ENCODE peak calls at places on chromosomes 3 and 15, in seven cellular contexts. One of them, this sample, is unnamed.

GRCh38 chr3:162641869-162642350 is 1145.3 kb downstream of the OTOL1 start:
- DNase-seq in testis: no peak
- DNase-seq in A673: no peak
- DNase-seq in body of pancreas: no peak
- DNase-seq in fibroblast of lung: peak; percentile 6
- DNase-seq in endodermal cell: no peak
- DNase-seq in heart left ventricle: no peak
- DNase-seq in this sample: no peak

GRCh38 chr3:9942934-9943690 is 9.1 kb downstream of the PRRT3 start:
- DNase-seq in A673: no peak
- DNase-seq in endodermal cell: no peak
- DNase-seq in fibroblast of lung: no peak
- DNase-seq in heart left ventricle: no peak
- DNase-seq in body of pancreas: no peak
- DNase-seq in testis: no peak
- DNase-seq in this sample: no peak

GRCh38 chr15:62035256-62035908 is 24.9 kb downstream of the VPS13C start:
- DNase-seq in fibroblast of lung: peak; percentile 55
- DNase-seq in body of pancreas: no peak
- DNase-seq in testis: no peak
- DNase-seq in heart left ventricle: no peak
- DNase-seq in A673: peak; percentile 47
- DNase-seq in endodermal cell: no peak
- DNase-seq in this sample: peak; percentile 42

GRCh38 chr15:94951538-94951937 is 720.2 kb downstream of the MCTP2 start:
- DNase-seq in testis: no peak
- DNase-seq in A673: peak; percentile 7
- DNase-seq in body of pancreas: no peak
- DNase-seq in endodermal cell: no peak
- DNase-seq in fibroblast of lung: peak; percentile 77
- DNase-seq in heart left ventricle: no peak
- DNase-seq in this sample: no peak

GRCh38 chr3:156761713-156762575 is 64.2 kb upstream of the LEKR1 start:
- DNase-seq in testis: no peak
- DNase-seq in A673: peak; percentile 14
- DNase-seq in endodermal cell: no peak
- DNase-seq in fibroblast of lung: peak; percentile 92
- DNase-seq in body of pancreas: no peak
- DNase-seq in heart left ventricle: no peak
- DNase-seq in this sample: no peak

GRCh38 chr3:189170559-189170958 is 1.2 kb upstream of the TPRG1 start:
- DNase-seq in heart left ventricle: no peak
- DNase-seq in endodermal cell: no peak
- DNase-seq in testis: no peak
- DNase-seq in A673: no peak
- DNase-seq in fibroblast of lung: no peak
- DNase-seq in body of pancreas: peak; percentile 21
- DNase-seq in this sample: no peak

GRCh38 chr3:53593611-53594010 is 99.2 kb downstream of the CACNA1D start:
- DNase-seq in fibroblast of lung: no peak
- DNase-seq in testis: peak; percentile 63
- DNase-seq in heart left ventricle: no peak
- DNase-seq in A673: no peak
- DNase-seq in endodermal cell: no peak
- DNase-seq in body of pancreas: no peak
- DNase-seq in this sample: no peak

GRCh38 chr3:143784446-143784845 is 63.8 kb downstream of the SLC9A9 start:
- DNase-seq in testis: no peak
- DNase-seq in A673: no peak
- DNase-seq in fibroblast of lung: no peak
- DNase-seq in endodermal cell: no peak
- DNase-seq in body of pancreas: no peak
- DNase-seq in heart left ventricle: no peak
- DNase-seq in this sample: no peak

GRCh38 chr3:165078293-165078692 is at the start of gene SI:
- DNase-seq in testis: no peak
- DNase-seq in endodermal cell: no peak
- DNase-seq in fibroblast of lung: no peak
- DNase-seq in heart left ventricle: no peak
- DNase-seq in body of pancreas: no peak
- DNase-seq in A673: no peak
- DNase-seq in this sample: no peak

GRCh38 chr3:25041871-25042584 is 386.0 kb upstream of the RARB start:
- DNase-seq in fibroblast of lung: no peak
- DNase-seq in testis: no peak
- DNase-seq in heart left ventricle: no peak
- DNase-seq in body of pancreas: no peak
- DNase-seq in A673: no peak
- DNase-seq in endodermal cell: no peak
- DNase-seq in this sample: no peak

GRCh38 chr3:97930018-97930417 is 42.2 kb downstream of the RIOX2 start:
- DNase-seq in testis: no peak
- DNase-seq in endodermal cell: no peak
- DNase-seq in heart left ventricle: peak; percentile 30
- DNase-seq in fibroblast of lung: no peak
- DNase-seq in body of pancreas: no peak
- DNase-seq in A673: no peak
- DNase-seq in this sample: no peak

GRCh38 chr15:91783001-91783400 is 70.5 kb upstream of the SLCO3A1 start:
- DNase-seq in testis: no peak
- DNase-seq in fibroblast of lung: no peak
- DNase-seq in body of pancreas: no peak
- DNase-seq in endodermal cell: no peak
- DNase-seq in A673: no peak
- DNase-seq in heart left ventricle: no peak
- DNase-seq in this sample: no peak

GRCh38 chr3:184874709-184875644 is 63.0 kb downstream of the VPS8 start:
- DNase-seq in testis: no peak
- DNase-seq in fibroblast of lung: peak; percentile 43
- DNase-seq in endodermal cell: peak; percentile 63
- DNase-seq in body of pancreas: no peak
- DNase-seq in A673: peak; percentile 47
- DNase-seq in heart left ventricle: no peak
- DNase-seq in this sample: peak; percentile 4

GRCh38 chr3:122255757-122256439 is 69.2 kb upstream of the CSTA start:
- DNase-seq in fibroblast of lung: peak; percentile 3
- DNase-seq in body of pancreas: no peak
- DNase-seq in testis: no peak
- DNase-seq in heart left ventricle: no peak
- DNase-seq in endodermal cell: no peak
- DNase-seq in A673: no peak
- DNase-seq in this sample: no peak

GRCh38 chr15:92901053-92901761 is 1.1 kb downstream of the CHD2 start:
- DNase-seq in testis: no peak
- DNase-seq in body of pancreas: no peak
- DNase-seq in heart left ventricle: no peak
- DNase-seq in fibroblast of lung: peak; percentile 49
- DNase-seq in A673: no peak
- DNase-seq in endodermal cell: no peak
- DNase-seq in this sample: no peak

GRCh38 chr15:68310178-68310810 is 32.7 kb downstream of the FEM1B start:
- DNase-seq in body of pancreas: peak; percentile 77
- DNase-seq in endodermal cell: peak; percentile 30
- DNase-seq in heart left ventricle: peak; percentile 61
- DNase-seq in testis: peak; percentile 69
- DNase-seq in A673: no peak
- DNase-seq in fibroblast of lung: no peak
- DNase-seq in this sample: no peak

GRCh38 chr3:55828712-55829111 is 341.6 kb upstream of the WNT5A start:
- DNase-seq in heart left ventricle: no peak
- DNase-seq in A673: no peak
- DNase-seq in fibroblast of lung: peak; percentile 43
- DNase-seq in endodermal cell: no peak
- DNase-seq in body of pancreas: no peak
- DNase-seq in testis: no peak
- DNase-seq in this sample: no peak

GRCh38 chr3:110576962-110577361 is 494.7 kb upstream of the NECTIN3 start:
- DNase-seq in heart left ventricle: no peak
- DNase-seq in testis: no peak
- DNase-seq in body of pancreas: no peak
- DNase-seq in fibroblast of lung: peak; percentile 82
- DNase-seq in A673: peak; percentile 81
- DNase-seq in endodermal cell: peak; percentile 79
- DNase-seq in this sample: peak; percentile 90

GRCh38 chr3:153221748-153222162 is 59.7 kb downstream of the RAP2B start:
- DNase-seq in testis: peak; percentile 53
- DNase-seq in body of pancreas: peak; percentile 19
- DNase-seq in endodermal cell: peak; percentile 59
- DNase-seq in fibroblast of lung: peak; percentile 80
- DNase-seq in heart left ventricle: peak; percentile 77
- DNase-seq in A673: peak; percentile 96
- DNase-seq in this sample: peak; percentile 93

GRCh38 chr3:40452876-40453730 is 4.0 kb upstream of the RPL14 start:
- DNase-seq in testis: peak; percentile 100
- DNase-seq in endodermal cell: peak; percentile 99
- DNase-seq in heart left ventricle: peak; percentile 99
- DNase-seq in body of pancreas: peak; percentile 99
- DNase-seq in A673: peak; percentile 96
- DNase-seq in fibroblast of lung: peak; percentile 98
- DNase-seq in this sample: peak; percentile 98
- TF ChIP-seq CTCF in testis: peak; percentile 2
- TF ChIP-seq CTCF in endodermal cell: no peak
- TF ChIP-seq CTCF in heart left ventricle: no peak
- TF ChIP-seq CTCF in body of pancreas: no peak
- TF ChIP-seq CTCF in A673: no peak
- TF ChIP-seq CTCF in fibroblast of lung: no peak
- TF ChIP-seq CTCF in this sample: no peak

GRCh38 chr3:196966526-196967401 is 1.9 kb downstream of the PIGZ start:
- DNase-seq in heart left ventricle: no peak
- DNase-seq in endodermal cell: peak; percentile 74
- DNase-seq in body of pancreas: no peak
- DNase-seq in testis: no peak
- DNase-seq in A673: no peak
- DNase-seq in fibroblast of lung: peak; percentile 29
- DNase-seq in this sample: no peak
- H3K4me3 ChIP-seq in heart left ventricle: no peak overlapping the region
- H3K4me3 ChIP-seq in endodermal cell: no peak overlapping the region
- H3K4me3 ChIP-seq in body of pancreas: no peak overlapping the region
- H3K4me3 ChIP-seq in testis: no peak overlapping the region
- H3K4me3 ChIP-seq in A673: no peak overlapping the region
- H3K4me3 ChIP-seq in fibroblast of lung: no peak overlapping the region
- H3K4me3 ChIP-seq in this sample: no peak overlapping the region

GRCh38 chr3:70753572-70753971 is 441.1 kb upstream of the MDFIC2 start:
- DNase-seq in heart left ventricle: no peak
- DNase-seq in fibroblast of lung: no peak
- DNase-seq in testis: no peak
- DNase-seq in A673: no peak
- DNase-seq in endodermal cell: no peak
- DNase-seq in body of pancreas: no peak
- DNase-seq in this sample: no peak
- TF ChIP-seq CTCF in heart left ventricle: peak; percentile 24
- TF ChIP-seq CTCF in fibroblast of lung: peak; percentile 23
- TF ChIP-seq CTCF in testis: no peak
- TF ChIP-seq CTCF in A673: no peak
- TF ChIP-seq CTCF in endodermal cell: peak; percentile 66
- TF ChIP-seq CTCF in body of pancreas: no peak
- TF ChIP-seq CTCF in this sample: peak; percentile 23

GRCh38 chr3:60073942-60074341 is 1024.1 kb upstream of the CFAP20DC start:
- DNase-seq in endodermal cell: no peak
- DNase-seq in fibroblast of lung: no peak
- DNase-seq in testis: no peak
- DNase-seq in heart left ventricle: no peak
- DNase-seq in A673: no peak
- DNase-seq in body of pancreas: no peak
- DNase-seq in this sample: no peak

GRCh38 chr3:60079076-60079475 is 1029.3 kb upstream of the CFAP20DC start:
- DNase-seq in body of pancreas: no peak
- DNase-seq in testis: no peak
- DNase-seq in fibroblast of lung: no peak
- DNase-seq in A673: no peak
- DNase-seq in heart left ventricle: no peak
- DNase-seq in endodermal cell: no peak
- DNase-seq in this sample: no peak

GRCh38 chr3:60073228-60073627 is 1023.4 kb upstream of the CFAP20DC start:
- DNase-seq in body of pancreas: no peak
- DNase-seq in heart left ventricle: no peak
- DNase-seq in endodermal cell: no peak
- DNase-seq in testis: no peak
- DNase-seq in A673: no peak
- DNase-seq in fibroblast of lung: no peak
- DNase-seq in this sample: no peak

GRCh38 chr3:60080648-60081047 is 1030.8 kb upstream of the CFAP20DC start:
- DNase-seq in fibroblast of lung: no peak
- DNase-seq in A673: no peak
- DNase-seq in endodermal cell: no peak
- DNase-seq in body of pancreas: no peak
- DNase-seq in testis: no peak
- DNase-seq in heart left ventricle: no peak
- DNase-seq in this sample: no peak

GRCh38 chr3:60076307-60076706 is 1026.5 kb upstream of the CFAP20DC start:
- DNase-seq in endodermal cell: no peak
- DNase-seq in testis: no peak
- DNase-seq in body of pancreas: no peak
- DNase-seq in heart left ventricle: no peak
- DNase-seq in A673: no peak
- DNase-seq in fibroblast of lung: peak; percentile 43
- DNase-seq in this sample: no peak
- H3K4me3 ChIP-seq in endodermal cell: no peak overlapping the region
- H3K4me3 ChIP-seq in testis: no peak overlapping the region
- H3K4me3 ChIP-seq in body of pancreas: no peak overlapping the region
- H3K4me3 ChIP-seq in heart left ventricle: peak overlapping the region; percentile 31
- H3K4me3 ChIP-seq in A673: no peak overlapping the region
- H3K4me3 ChIP-seq in fibroblast of lung: no peak overlapping the region
- H3K4me3 ChIP-seq in this sample: no peak overlapping the region

DNA sequence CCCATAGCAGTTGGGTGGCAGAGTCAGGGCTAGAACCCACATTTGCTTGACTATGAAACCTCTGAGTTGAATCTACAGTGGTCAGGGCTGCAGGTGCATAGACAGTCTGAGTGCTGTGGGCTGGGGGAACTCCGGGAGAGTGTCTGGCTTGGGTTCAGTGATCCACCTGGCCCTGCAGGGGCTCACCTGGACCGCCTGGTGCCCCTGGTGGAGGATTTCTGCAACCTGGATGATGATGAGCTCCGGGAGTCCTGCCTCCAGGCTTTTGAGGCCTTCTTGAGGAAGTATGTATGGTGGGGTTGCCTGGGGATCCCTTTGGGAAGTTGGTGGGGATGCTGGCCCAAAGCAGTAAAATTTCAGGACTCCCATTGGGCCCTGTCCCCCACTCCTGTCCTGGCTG is 16.3 kb downstream of the CAND2 start:
- DNase-seq in fibroblast of lung: no peak
- DNase-seq in body of pancreas: no peak
- DNase-seq in heart left ventricle: no peak
- DNase-seq in testis: no peak
- DNase-seq in endodermal cell: no peak
- DNase-seq in A673: no peak
- DNase-seq in this sample: no peak
- TF ChIP-seq CTCF in fibroblast of lung: no peak
- TF ChIP-seq CTCF in body of pancreas: no peak
- TF ChIP-seq CTCF in heart left ventricle: no peak
- TF ChIP-seq CTCF in testis: no peak
- TF ChIP-seq CTCF in endodermal cell: peak; percentile 62
- TF ChIP-seq CTCF in A673: no peak
- TF ChIP-seq CTCF in this sample: no peak

DNA sequence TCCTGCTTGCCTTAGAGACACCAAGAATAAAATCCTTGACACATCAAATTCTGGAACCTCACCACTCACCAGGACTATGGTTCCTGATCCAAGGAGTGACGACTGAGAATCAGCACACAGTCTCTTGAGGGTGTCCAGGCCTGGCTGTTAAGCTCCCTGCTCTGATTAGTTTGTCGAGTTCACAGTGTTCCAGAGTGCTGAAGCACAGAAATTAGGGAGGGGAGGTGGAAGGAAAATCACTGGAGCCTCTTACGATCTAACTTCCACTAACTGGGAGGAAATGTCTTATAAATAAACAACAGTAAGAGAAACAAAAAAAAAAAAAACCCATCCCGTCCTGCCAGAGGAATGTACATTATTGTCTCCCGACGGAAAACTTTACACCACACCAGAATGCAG is 330.2 kb downstream of the TIGIT start:
- DNase-seq in A673: no peak
- DNase-seq in heart left ventricle: peak; percentile 75
- DNase-seq in fibroblast of lung: peak; percentile 77
- DNase-seq in body of pancreas: peak; percentile 24
- DNase-seq in testis: peak; percentile 82
- DNase-seq in endodermal cell: no peak
- DNase-seq in this sample: no peak
- H3K4me3 ChIP-seq in A673: no peak overlapping the region
- H3K4me3 ChIP-seq in heart left ventricle: peak overlapping the region; percentile 59
- H3K4me3 ChIP-seq in fibroblast of lung: peak overlapping the region; percentile 67
- H3K4me3 ChIP-seq in body of pancreas: no peak overlapping the region
- H3K4me3 ChIP-seq in testis: peak overlapping the region; percentile 43
- H3K4me3 ChIP-seq in endodermal cell: no peak overlapping the region
- H3K4me3 ChIP-seq in this sample: peak overlapping the region; percentile 60